ENCODE peak calls at places on chromosomes 3 and 15, in ten cellular contexts. One of them, this sample, is unnamed.

GRCh38 chr3:123120546-123120945 is 53.7 kb downstream of the PDIA5 start:
- DNase-seq in nephron progenitor cell: no peak
- DNase-seq in T-helper 2 cell: no peak
- DNase-seq in dorsolateral prefrontal cortex: no peak
- DNase-seq in HS-5: no peak
- DNase-seq in caudate nucleus: no peak
- DNase-seq in glutamatergic neuron: no peak
- DNase-seq in fibroblast of pulmonary artery: no peak
- DNase-seq in WTC11: no peak
- DNase-seq in mucosa of gallbladder: no peak
- DNase-seq in this sample: no peak

GRCh38 chr3:168094877-168095610 is 680 bp downstream of the GOLIM4 start:
- DNase-seq in nephron progenitor cell: peak
- DNase-seq in caudate nucleus: peak
- DNase-seq in dorsolateral prefrontal cortex: peak
- DNase-seq in glutamatergic neuron: no peak
- DNase-seq in WTC11: peak
- DNase-seq in HS-5: peak
- DNase-seq in T-helper 2 cell: no peak
- DNase-seq in fibroblast of pulmonary artery: peak
- DNase-seq in mucosa of gallbladder: peak
- DNase-seq in this sample: no peak

GRCh38 chr15:99732711-99733267 is 448 bp downstream of the LYSMD4 start:
- DNase-seq in glutamatergic neuron: peak
- DNase-seq in T-helper 2 cell: peak
- DNase-seq in caudate nucleus: no peak
- DNase-seq in HS-5: no peak
- DNase-seq in fibroblast of pulmonary artery: no peak
- DNase-seq in dorsolateral prefrontal cortex: no peak
- DNase-seq in nephron progenitor cell: peak
- DNase-seq in WTC11: no peak
- DNase-seq in mucosa of gallbladder: peak
- DNase-seq in this sample: no peak

GRCh38 chr3:160473233-160473632 is 23.6 kb upstream of the TRIM59 start:
- DNase-seq in fibroblast of pulmonary artery: peak
- DNase-seq in mucosa of gallbladder: no peak
- DNase-seq in dorsolateral prefrontal cortex: no peak
- DNase-seq in glutamatergic neuron: no peak
- DNase-seq in T-helper 2 cell: no peak
- DNase-seq in caudate nucleus: no peak
- DNase-seq in nephron progenitor cell: no peak
- DNase-seq in WTC11: no peak
- DNase-seq in HS-5: no peak
- DNase-seq in this sample: no peak

GRCh38 chr3:123188058-123188457 is 13.7 kb upstream of the SEC22A start:
- DNase-seq in WTC11: no peak
- DNase-seq in nephron progenitor cell: no peak
- DNase-seq in mucosa of gallbladder: no peak
- DNase-seq in HS-5: no peak
- DNase-seq in fibroblast of pulmonary artery: peak
- DNase-seq in T-helper 2 cell: no peak
- DNase-seq in caudate nucleus: no peak
- DNase-seq in dorsolateral prefrontal cortex: no peak
- DNase-seq in glutamatergic neuron: no peak
- DNase-seq in this sample: no peak

GRCh38 chr15:87489902-87490301 is 766.6 kb downstream of the NTRK3 start:
- DNase-seq in mucosa of gallbladder: no peak
- DNase-seq in T-helper 2 cell: no peak
- DNase-seq in nephron progenitor cell: no peak
- DNase-seq in fibroblast of pulmonary artery: no peak
- DNase-seq in HS-5: no peak
- DNase-seq in glutamatergic neuron: no peak
- DNase-seq in WTC11: no peak
- DNase-seq in dorsolateral prefrontal cortex: no peak
- DNase-seq in caudate nucleus: no peak
- DNase-seq in this sample: no peak

GRCh38 chr3:155147588-155147987 is 67.5 kb downstream of the MME start:
- DNase-seq in caudate nucleus: no peak
- DNase-seq in T-helper 2 cell: no peak
- DNase-seq in mucosa of gallbladder: no peak
- DNase-seq in nephron progenitor cell: no peak
- DNase-seq in dorsolateral prefrontal cortex: no peak
- DNase-seq in fibroblast of pulmonary artery: no peak
- DNase-seq in HS-5: no peak
- DNase-seq in WTC11: no peak
- DNase-seq in glutamatergic neuron: no peak
- DNase-seq in this sample: no peak

GRCh38 chr3:30538787-30539186 is 67.6 kb upstream of the TGFBR2 start:
- DNase-seq in WTC11: no peak
- DNase-seq in glutamatergic neuron: no peak
- DNase-seq in HS-5: peak
- DNase-seq in nephron progenitor cell: no peak
- DNase-seq in caudate nucleus: no peak
- DNase-seq in T-helper 2 cell: no peak
- DNase-seq in fibroblast of pulmonary artery: peak
- DNase-seq in mucosa of gallbladder: no peak
- DNase-seq in dorsolateral prefrontal cortex: no peak
- DNase-seq in this sample: no peak

GRCh38 chr15:43412096-43412495 is 41.2 kb downstream of the TUBGCP4 start:
- DNase-seq in caudate nucleus: no peak
- DNase-seq in glutamatergic neuron: no peak
- DNase-seq in WTC11: no peak
- DNase-seq in fibroblast of pulmonary artery: no peak
- DNase-seq in T-helper 2 cell: no peak
- DNase-seq in dorsolateral prefrontal cortex: no peak
- DNase-seq in nephron progenitor cell: no peak
- DNase-seq in HS-5: no peak
- DNase-seq in mucosa of gallbladder: no peak
- DNase-seq in this sample: no peak

GRCh38 chr15:49645277-49645676 is 24.4 kb downstream of the DTWD1 start:
- DNase-seq in caudate nucleus: no peak
- DNase-seq in glutamatergic neuron: no peak
- DNase-seq in HS-5: no peak
- DNase-seq in dorsolateral prefrontal cortex: no peak
- DNase-seq in nephron progenitor cell: no peak
- DNase-seq in WTC11: no peak
- DNase-seq in fibroblast of pulmonary artery: no peak
- DNase-seq in mucosa of gallbladder: no peak
- DNase-seq in T-helper 2 cell: no peak
- DNase-seq in this sample: no peak

GRCh38 chr15:68592054-68592453 is 13.3 kb downstream of the CORO2B start:
- DNase-seq in fibroblast of pulmonary artery: peak
- DNase-seq in WTC11: no peak
- DNase-seq in glutamatergic neuron: peak
- DNase-seq in mucosa of gallbladder: no peak
- DNase-seq in T-helper 2 cell: no peak
- DNase-seq in nephron progenitor cell: no peak
- DNase-seq in HS-5: no peak
- DNase-seq in caudate nucleus: no peak
- DNase-seq in dorsolateral prefrontal cortex: no peak
- DNase-seq in this sample: no peak

GRCh38 chr3:13027154-13027553 is 46.1 kb downstream of the IQSEC1 start:
- DNase-seq in nephron progenitor cell: no peak
- DNase-seq in WTC11: peak
- DNase-seq in HS-5: no peak
- DNase-seq in dorsolateral prefrontal cortex: no peak
- DNase-seq in caudate nucleus: no peak
- DNase-seq in fibroblast of pulmonary artery: no peak
- DNase-seq in T-helper 2 cell: no peak
- DNase-seq in mucosa of gallbladder: no peak
- DNase-seq in glutamatergic neuron: peak
- DNase-seq in this sample: no peak

GRCh38 chr3:104566054-104566453 is 800.7 kb upstream of the ALCAM start:
- DNase-seq in WTC11: no peak
- DNase-seq in nephron progenitor cell: no peak
- DNase-seq in fibroblast of pulmonary artery: no peak
- DNase-seq in dorsolateral prefrontal cortex: no peak
- DNase-seq in mucosa of gallbladder: no peak
- DNase-seq in caudate nucleus: no peak
- DNase-seq in T-helper 2 cell: no peak
- DNase-seq in HS-5: no peak
- DNase-seq in glutamatergic neuron: no peak
- DNase-seq in this sample: no peak